ENCODE peak calls at places on chromosomes 4 and X, in ten cellular contexts. One of them, this sample, is unnamed.

GRCh38 chrX:110159235-110159634 is 156.3 kb downstream of the TMEM164 start:
- DNase-seq in osteoblast: no peak
- DNase-seq in endothelial cell of umbilical vein: no peak
- DNase-seq in GM23338: no peak
- DNase-seq in mammary epithelial cell: no peak
- DNase-seq in SK-N-SH: no peak
- DNase-seq in OCI-LY7: peak
- DNase-seq in PC-3: no peak
- DNase-seq in K562: peak
- DNase-seq in fibroblast of lung: no peak
- DNase-seq in this sample: no peak

GRCh38 chr4:41839945-41840854 is 91.7 kb upstream of the PHOX2B start:
- DNase-seq in osteoblast: no peak
- DNase-seq in endothelial cell of umbilical vein: no peak
- DNase-seq in GM23338: no peak
- DNase-seq in mammary epithelial cell: peak
- DNase-seq in SK-N-SH: no peak
- DNase-seq in OCI-LY7: no peak
- DNase-seq in PC-3: peak
- DNase-seq in K562: no peak
- DNase-seq in fibroblast of lung: no peak
- DNase-seq in this sample: no peak

GRCh38 chr4:100177855-100178254 is 12.4 kb downstream of the DDIT4L start:
- DNase-seq in osteoblast: no peak
- DNase-seq in endothelial cell of umbilical vein: no peak
- DNase-seq in GM23338: no peak
- DNase-seq in mammary epithelial cell: no peak
- DNase-seq in SK-N-SH: no peak
- DNase-seq in OCI-LY7: no peak
- DNase-seq in PC-3: peak
- DNase-seq in K562: no peak
- DNase-seq in fibroblast of lung: no peak
- DNase-seq in this sample: no peak

GRCh38 chr4:163895369-163896005 is 401.0 kb downstream of the TMA16 start:
- DNase-seq in osteoblast: no peak
- DNase-seq in endothelial cell of umbilical vein: no peak
- DNase-seq in GM23338: no peak
- DNase-seq in mammary epithelial cell: no peak
- DNase-seq in SK-N-SH: no peak
- DNase-seq in OCI-LY7: no peak
- DNase-seq in PC-3: no peak
- DNase-seq in K562: no peak
- DNase-seq in fibroblast of lung: no peak
- DNase-seq in this sample: no peak

GRCh38 chrX:153775631-153776595 is 4.9 kb upstream of the SRPK3 start:
- DNase-seq in osteoblast: peak
- DNase-seq in endothelial cell of umbilical vein: no peak
- DNase-seq in GM23338: no peak
- DNase-seq in mammary epithelial cell: no peak
- DNase-seq in SK-N-SH: peak
- DNase-seq in OCI-LY7: no peak
- DNase-seq in PC-3: no peak
- DNase-seq in K562: no peak
- DNase-seq in fibroblast of lung: no peak
- DNase-seq in this sample: no peak

GRCh38 chr4:71827811-71828210 is 43.9 kb upstream of the GC start:
- DNase-seq in osteoblast: no peak
- DNase-seq in endothelial cell of umbilical vein: no peak
- DNase-seq in GM23338: peak
- DNase-seq in mammary epithelial cell: no peak
- DNase-seq in SK-N-SH: no peak
- DNase-seq in OCI-LY7: no peak
- DNase-seq in PC-3: no peak
- DNase-seq in K562: no peak
- DNase-seq in fibroblast of lung: no peak
- DNase-seq in this sample: no peak

GRCh38 chrX:17860811-17861495 is at the start of gene RAI2:
- DNase-seq in osteoblast: no peak
- DNase-seq in endothelial cell of umbilical vein: no peak
- DNase-seq in GM23338: peak
- DNase-seq in mammary epithelial cell: no peak
- DNase-seq in SK-N-SH: peak
- DNase-seq in OCI-LY7: no peak
- DNase-seq in PC-3: no peak
- DNase-seq in K562: peak
- DNase-seq in fibroblast of lung: no peak
- DNase-seq in this sample: no peak

GRCh38 chr4:1656986-1657385 is 27.1 kb downstream of the FAM53A start:
- DNase-seq in osteoblast: peak
- DNase-seq in endothelial cell of umbilical vein: no peak
- DNase-seq in GM23338: no peak
- DNase-seq in mammary epithelial cell: no peak
- DNase-seq in SK-N-SH: no peak
- DNase-seq in OCI-LY7: no peak
- DNase-seq in PC-3: no peak
- DNase-seq in K562: no peak
- DNase-seq in fibroblast of lung: no peak
- DNase-seq in this sample: no peak

GRCh38 chr4:125266901-125267601 is 47.7 kb upstream of the FAT4 start:
- DNase-seq in osteoblast: no peak
- DNase-seq in endothelial cell of umbilical vein: no peak
- DNase-seq in GM23338: no peak
- DNase-seq in mammary epithelial cell: peak
- DNase-seq in SK-N-SH: no peak
- DNase-seq in OCI-LY7: no peak
- DNase-seq in PC-3: peak
- DNase-seq in K562: no peak
- DNase-seq in fibroblast of lung: peak
- DNase-seq in this sample: peak

GRCh38 chr4:73436674-73437557 is 895 bp downstream of the AFP start:
- DNase-seq in osteoblast: no peak
- DNase-seq in endothelial cell of umbilical vein: no peak
- DNase-seq in GM23338: no peak
- DNase-seq in mammary epithelial cell: no peak
- DNase-seq in SK-N-SH: no peak
- DNase-seq in OCI-LY7: no peak
- DNase-seq in PC-3: no peak
- DNase-seq in K562: no peak
- DNase-seq in fibroblast of lung: no peak
- DNase-seq in this sample: no peak

GRCh38 chr4:119025440-119025839 is 110.2 kb upstream of the MYOZ2 start:
- DNase-seq in osteoblast: no peak
- DNase-seq in endothelial cell of umbilical vein: no peak
- DNase-seq in GM23338: no peak
- DNase-seq in mammary epithelial cell: peak
- DNase-seq in SK-N-SH: no peak
- DNase-seq in OCI-LY7: no peak
- DNase-seq in PC-3: peak
- DNase-seq in K562: no peak
- DNase-seq in fibroblast of lung: peak
- DNase-seq in this sample: no peak

GRCh38 chr4:168480991-168481588 is 798 bp upstream of the DDX60L start:
- DNase-seq in osteoblast: peak
- DNase-seq in endothelial cell of umbilical vein: peak
- DNase-seq in GM23338: no peak
- DNase-seq in mammary epithelial cell: peak
- DNase-seq in SK-N-SH: peak
- DNase-seq in OCI-LY7: peak
- DNase-seq in PC-3: peak
- DNase-seq in K562: peak
- DNase-seq in fibroblast of lung: peak
- DNase-seq in this sample: no peak

GRCh38 chrX:103407776-103408175 is 31.4 kb downstream of the BEX3 start:
- DNase-seq in osteoblast: no peak
- DNase-seq in endothelial cell of umbilical vein: no peak
- DNase-seq in GM23338: no peak
- DNase-seq in mammary epithelial cell: no peak
- DNase-seq in SK-N-SH: no peak
- DNase-seq in OCI-LY7: no peak
- DNase-seq in PC-3: no peak
- DNase-seq in K562: no peak
- DNase-seq in fibroblast of lung: no peak
- DNase-seq in this sample: no peak

GRCh38 chr4:31674313-31674947 is 954.3 kb downstream of the PCDH7 start:
- DNase-seq in osteoblast: no peak
- DNase-seq in endothelial cell of umbilical vein: peak
- DNase-seq in GM23338: peak
- DNase-seq in mammary epithelial cell: no peak
- DNase-seq in SK-N-SH: peak
- DNase-seq in OCI-LY7: peak
- DNase-seq in PC-3: peak
- DNase-seq in K562: no peak
- DNase-seq in fibroblast of lung: no peak
- DNase-seq in this sample: no peak

GRCh38 chrX:15299945-15300851 is 15.2 kb downstream of the ASB11 start:
- DNase-seq in osteoblast: no peak
- DNase-seq in endothelial cell of umbilical vein: peak
- DNase-seq in GM23338: peak
- DNase-seq in mammary epithelial cell: no peak
- DNase-seq in SK-N-SH: peak
- DNase-seq in OCI-LY7: peak
- DNase-seq in PC-3: peak
- DNase-seq in K562: peak
- DNase-seq in fibroblast of lung: peak
- DNase-seq in this sample: no peak

DNA sequence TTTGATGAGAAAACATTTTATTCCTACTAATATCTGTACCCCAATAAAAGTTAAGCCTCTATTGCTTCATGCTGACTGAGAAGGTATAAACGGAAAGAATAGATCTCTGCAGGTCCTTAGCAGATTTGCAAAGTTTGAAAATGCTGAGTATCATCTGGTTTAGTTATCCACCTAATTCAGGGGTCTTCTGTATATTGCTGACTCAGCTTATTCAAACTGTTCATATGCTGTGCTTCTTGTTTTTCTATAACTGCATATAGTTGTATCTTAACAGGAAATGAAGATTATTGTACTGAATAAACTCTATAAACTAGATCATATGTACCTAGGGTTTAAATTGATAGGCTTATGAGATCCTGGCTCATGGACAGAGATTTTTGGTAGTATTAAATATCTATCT is 23.7 kb downstream of the ZNF330 start:
- DNase-seq in osteoblast: no peak
- DNase-seq in endothelial cell of umbilical vein: no peak
- DNase-seq in GM23338: no peak
- DNase-seq in mammary epithelial cell: no peak
- DNase-seq in SK-N-SH: no peak
- DNase-seq in OCI-LY7: no peak
- DNase-seq in PC-3: no peak
- DNase-seq in K562: no peak
- DNase-seq in fibroblast of lung: no peak
- DNase-seq in this sample: no peak
- TF ChIP-seq CTCF in osteoblast: no peak
- TF ChIP-seq CTCF in endothelial cell of umbilical vein: no peak
- TF ChIP-seq CTCF in GM23338: no peak
- TF ChIP-seq CTCF in mammary epithelial cell: no peak
- TF ChIP-seq CTCF in SK-N-SH: no peak
- TF ChIP-seq CTCF in OCI-LY7: no peak
- TF ChIP-seq CTCF in PC-3: no peak
- TF ChIP-seq CTCF in K562: no peak
- TF ChIP-seq CTCF in fibroblast of lung: no peak
- TF ChIP-seq CTCF in this sample: no peak

GRCh38 chr4:3432381-3432790 is 9.4 kb upstream of the HGFAC start:
- DNase-seq in osteoblast: no peak
- DNase-seq in endothelial cell of umbilical vein: no peak
- DNase-seq in GM23338: no peak
- DNase-seq in mammary epithelial cell: no peak
- DNase-seq in SK-N-SH: no peak
- DNase-seq in OCI-LY7: no peak
- DNase-seq in PC-3: no peak
- DNase-seq in K562: no peak
- DNase-seq in fibroblast of lung: no peak
- DNase-seq in this sample: no peak
- H2AFZ ChIP-seq in osteoblast: no peak
- H2AFZ ChIP-seq in endothelial cell of umbilical vein: no peak
- H2AFZ ChIP-seq in GM23338: no peak
- H2AFZ ChIP-seq in mammary epithelial cell: no peak
- H2AFZ ChIP-seq in SK-N-SH: no peak
- H2AFZ ChIP-seq in OCI-LY7: no peak
- H2AFZ ChIP-seq in PC-3: no peak
- H2AFZ ChIP-seq in K562: no peak
- H2AFZ ChIP-seq in fibroblast of lung: no peak
- H2AFZ ChIP-seq in this sample: no peak

DNA sequence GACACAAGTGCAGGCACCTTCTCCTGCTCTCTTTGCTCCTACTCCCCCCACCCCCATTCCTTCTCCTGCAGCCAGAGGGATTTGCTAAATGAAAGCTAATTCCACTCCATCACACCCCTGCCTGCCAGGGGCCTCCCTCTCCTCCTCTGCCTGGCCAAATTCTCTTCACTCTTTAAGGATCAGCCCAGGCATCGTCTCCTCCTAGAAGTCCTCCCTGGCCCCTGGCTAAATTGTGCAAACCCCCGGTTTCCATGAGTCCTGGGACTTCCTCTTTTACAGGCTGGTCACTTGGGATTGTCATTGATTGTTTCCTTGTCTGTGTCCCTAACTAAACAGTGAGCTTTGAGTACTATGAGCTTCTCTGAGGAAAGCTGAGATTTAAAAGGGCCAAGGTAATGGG is 8.7 kb upstream of the ABLIM2 start:
- DNase-seq in osteoblast: peak
- DNase-seq in endothelial cell of umbilical vein: no peak
- DNase-seq in GM23338: no peak
- DNase-seq in mammary epithelial cell: no peak
- DNase-seq in SK-N-SH: no peak
- DNase-seq in OCI-LY7: no peak
- DNase-seq in PC-3: no peak
- DNase-seq in K562: no peak
- DNase-seq in fibroblast of lung: no peak
- DNase-seq in this sample: no peak
- H3K27ac ChIP-seq in osteoblast: no peak
- H3K27ac ChIP-seq in endothelial cell of umbilical vein: no peak
- H3K27ac ChIP-seq in GM23338: no peak
- H3K27ac ChIP-seq in mammary epithelial cell: no peak
- H3K27ac ChIP-seq in SK-N-SH: no peak
- H3K27ac ChIP-seq in OCI-LY7: no peak
- H3K27ac ChIP-seq in PC-3: no peak
- H3K27ac ChIP-seq in K562: no peak
- H3K27ac ChIP-seq in fibroblast of lung: no peak
- H3K27ac ChIP-seq in this sample: no peak

GRCh38 chrX:72540318-72540717 is 32.3 kb downstream of the HDAC8 start:
- DNase-seq in osteoblast: no peak
- DNase-seq in endothelial cell of umbilical vein: peak
- DNase-seq in GM23338: peak
- DNase-seq in mammary epithelial cell: no peak
- DNase-seq in SK-N-SH: peak
- DNase-seq in OCI-LY7: peak
- DNase-seq in PC-3: peak
- DNase-seq in K562: no peak
- DNase-seq in fibroblast of lung: peak
- DNase-seq in this sample: no peak

DNA sequence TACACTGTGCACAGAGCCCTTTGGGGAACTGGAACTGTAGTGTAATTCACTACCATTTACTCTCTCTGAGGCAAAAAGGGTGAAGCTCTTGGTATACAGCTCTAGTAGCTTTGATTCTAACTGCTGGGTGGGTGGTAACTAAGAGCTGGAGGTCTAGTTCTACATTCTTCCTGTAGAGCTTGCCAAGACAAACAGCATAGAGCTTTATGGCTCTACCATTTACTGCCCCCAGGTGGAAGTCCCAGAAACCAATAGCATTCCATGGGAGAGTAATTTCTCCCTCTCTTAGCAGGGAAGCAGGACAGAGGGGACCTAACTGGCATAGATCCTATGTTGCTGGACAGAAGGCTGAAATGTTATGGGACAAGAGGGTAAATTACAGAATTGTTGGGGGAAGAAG is 26.7 kb downstream of the HDAC8 start:
- DNase-seq in osteoblast: no peak
- DNase-seq in endothelial cell of umbilical vein: peak
- DNase-seq in GM23338: peak
- DNase-seq in mammary epithelial cell: no peak
- DNase-seq in SK-N-SH: no peak
- DNase-seq in OCI-LY7: no peak
- DNase-seq in PC-3: peak
- DNase-seq in K562: no peak
- DNase-seq in fibroblast of lung: peak
- DNase-seq in this sample: no peak
- TF ChIP-seq CTCF in osteoblast: peak
- TF ChIP-seq CTCF in endothelial cell of umbilical vein: peak
- TF ChIP-seq CTCF in GM23338: peak
- TF ChIP-seq CTCF in mammary epithelial cell: no peak
- TF ChIP-seq CTCF in SK-N-SH: peak
- TF ChIP-seq CTCF in OCI-LY7: no peak
- TF ChIP-seq CTCF in PC-3: peak
- TF ChIP-seq CTCF in K562: peak
- TF ChIP-seq CTCF in fibroblast of lung: no peak
- TF ChIP-seq CTCF in this sample: no peak